ENCODE peak calls at places on chromosomes 11 and 22, in six cellular contexts. H is cardiac muscle cell; I is effector memory CD4-positive, alpha-beta T cell; W is AG09309; K is HFF-Myc; D is upper lobe of right lung. Q is an unnamed sample.

GRCh38 chr11:111851636-111852035 is 19.7 kb downstream of the ALG9 start:
- DNase-seq in D (no peak), K (no peak), H (no peak), I (no peak), W (no peak), Q (no peak)

GRCh38 chr11:112628676-112629075 is 332.5 kb upstream of the NCAM1 start:
- DNase-seq in I (no peak), D (no peak), W (no peak), K (no peak), H (no peak), Q (no peak)

GRCh38 chr11:1222491-1223345 is at the start of gene MUC5B:
- DNase-seq in H (no peak), D (peak), K (no peak), W (no peak), I (no peak), Q (peak)

GRCh38 chr22:46019351-46019750 is 42.4 kb upstream of the WNT7B start:
- DNase-seq in H (no peak), I (no peak), D (no peak), W (no peak), K (no peak), Q (peak)

GRCh38 chr11:69342588-69343330 is 48.8 kb downstream of the MYEOV start:
- DNase-seq in K (no peak), D (peak), H (no peak), I (no peak), W (no peak), Q (no peak)

GRCh38 chr11:36312593-36312990 is 16.5 kb downstream of the PRR5L start:
- DNase-seq in I (no peak), D (no peak), W (peak), K (peak), H (no peak), Q (no peak)

GRCh38 chr11:62337682-62338181 is 484 bp downstream of the ASRGL1 start:
- DNase-seq in H (peak), W (no peak), I (no peak), D (peak), K (no peak), Q (peak)

GRCh38 chr11:29019960-29020683 is 911.9 kb downstream of the METTL15 start:
- DNase-seq in W (no peak), D (no peak), H (peak), K (no peak), I (no peak), Q (no peak)

GRCh38 chr11:71307811-71308645 is 55.7 kb upstream of the SHANK2 start:
- DNase-seq in H (no peak), W (no peak), D (peak), I (no peak), K (no peak), Q (no peak)

GRCh38 chr11:110251837-110252236 is 44.6 kb downstream of the RDX start:
- DNase-seq in I (no peak), K (peak), H (no peak), D (no peak), W (peak), Q (no peak)

GRCh38 chr11:1756791-1757771 is 6.6 kb downstream of the CTSD start:
- DNase-seq in K (no peak), H (no peak), D (peak), W (no peak), I (no peak), Q (peak)

GRCh38 chr22:22752556-22753477 is 108.4 kb downstream of the GGTLC2 start:
- DNase-seq in H (no peak), I (no peak), W (peak), D (no peak), K (no peak), Q (no peak)

GRCh38 chr11:112972399-112973115 is 11.3 kb downstream of the NCAM1 start:
- DNase-seq in I (no peak), H (no peak), W (no peak), K (no peak), D (no peak), Q (no peak)

GRCh38 chr22:26259510-26259909 is 90.2 kb downstream of the SEZ6L start:
- DNase-seq in D (no peak), K (peak), W (no peak), H (peak), I (no peak), Q (no peak)

GRCh38 chr11:109306322-109306721 is 115.7 kb upstream of the C11orf87 start:
- DNase-seq in D (no peak), H (no peak), I (no peak), W (peak), K (no peak), Q (no peak)

GRCh38 chr22:36671398-36671797 is 32.2 kb downstream of the CACNG2 start:
- DNase-seq in H (no peak), I (no peak), W (no peak), K (no peak), D (no peak), Q (no peak)

GRCh38 chr11:95143106-95143681 is 53.5 kb downstream of the ENDOD1 start:
- DNase-seq in D (no peak), I (no peak), H (no peak), W (no peak), K (no peak), Q (no peak)

GRCh38 chr11:121722431-121723256 is 269.9 kb upstream of the SORL1-AS1 start:
- DNase-seq in D (peak), I (no peak), H (peak), K (peak), W (peak), Q (peak)

GRCh38 chr11:73958521-73959141 is 7.8 kb downstream of the DNAJB13 start:
- DNase-seq in H (no peak), K (no peak), D (no peak), I (no peak), W (no peak), Q (no peak)

GRCh38 chr11:123073343-123074057 is 11.6 kb upstream of the HSPA8 start:
- DNase-seq in D (no peak), W (no peak), K (no peak), H (no peak), I (no peak), Q (no peak)

GRCh38 chr11:13116491-13116890 is 107.4 kb downstream of the RASSF10 start:
- DNase-seq in H (no peak), D (no peak), K (no peak), I (no peak), W (no peak), Q (no peak)

GRCh38 chr11:9231848-9232177 is 33.3 kb downstream of the DENND5A start:
- DNase-seq in K (no peak), W (no peak), D (no peak), H (no peak), I (no peak), Q (no peak)

GRCh38 chr11:78540276-78540675 is 34.4 kb downstream of the NARS2 start:
- DNase-seq in W (no peak), K (no peak), D (no peak), I (no peak), H (no peak), Q (no peak)
- H3K4me3 ChIP-seq in W (no peak), K (no peak), D (no peak), I (no peak), H (no peak), Q (no peak)

DNA sequence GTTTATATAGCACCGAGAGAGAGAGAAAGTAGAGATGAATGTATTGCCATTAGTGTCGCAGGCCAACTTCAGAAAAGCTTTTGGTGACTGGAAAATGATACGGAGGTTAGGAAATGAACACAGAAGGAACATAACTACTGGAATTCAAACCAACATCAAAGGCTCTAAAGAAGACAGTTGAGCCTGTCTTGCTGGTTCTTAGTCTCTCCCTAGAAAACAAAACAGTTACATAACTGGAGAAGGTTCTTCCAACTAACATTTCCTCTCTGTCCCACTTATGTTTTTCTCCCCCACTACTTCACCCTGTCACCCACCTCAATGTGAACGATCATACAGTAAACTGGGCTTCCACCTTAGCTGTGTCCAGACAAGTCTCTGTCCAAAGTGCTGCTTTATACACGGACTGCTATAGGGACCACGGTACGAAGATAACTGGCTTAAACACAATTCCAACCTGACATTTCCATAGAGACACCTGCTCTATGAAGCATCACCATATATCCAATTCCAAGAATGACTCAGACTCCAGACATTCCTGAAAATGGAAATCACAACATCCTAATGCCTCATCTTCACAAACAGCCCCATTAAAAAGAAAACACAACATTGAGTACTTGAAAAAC is 85.2 kb upstream of the ARHGAP32 start:
- DNase-seq in W (no peak), K (no peak), I (no peak), H (peak), D (no peak), Q (no peak)
- H3K4me3 ChIP-seq in W (no peak), K (no peak), I (no peak), H (no peak), D (no peak), Q (peak)

DNA sequence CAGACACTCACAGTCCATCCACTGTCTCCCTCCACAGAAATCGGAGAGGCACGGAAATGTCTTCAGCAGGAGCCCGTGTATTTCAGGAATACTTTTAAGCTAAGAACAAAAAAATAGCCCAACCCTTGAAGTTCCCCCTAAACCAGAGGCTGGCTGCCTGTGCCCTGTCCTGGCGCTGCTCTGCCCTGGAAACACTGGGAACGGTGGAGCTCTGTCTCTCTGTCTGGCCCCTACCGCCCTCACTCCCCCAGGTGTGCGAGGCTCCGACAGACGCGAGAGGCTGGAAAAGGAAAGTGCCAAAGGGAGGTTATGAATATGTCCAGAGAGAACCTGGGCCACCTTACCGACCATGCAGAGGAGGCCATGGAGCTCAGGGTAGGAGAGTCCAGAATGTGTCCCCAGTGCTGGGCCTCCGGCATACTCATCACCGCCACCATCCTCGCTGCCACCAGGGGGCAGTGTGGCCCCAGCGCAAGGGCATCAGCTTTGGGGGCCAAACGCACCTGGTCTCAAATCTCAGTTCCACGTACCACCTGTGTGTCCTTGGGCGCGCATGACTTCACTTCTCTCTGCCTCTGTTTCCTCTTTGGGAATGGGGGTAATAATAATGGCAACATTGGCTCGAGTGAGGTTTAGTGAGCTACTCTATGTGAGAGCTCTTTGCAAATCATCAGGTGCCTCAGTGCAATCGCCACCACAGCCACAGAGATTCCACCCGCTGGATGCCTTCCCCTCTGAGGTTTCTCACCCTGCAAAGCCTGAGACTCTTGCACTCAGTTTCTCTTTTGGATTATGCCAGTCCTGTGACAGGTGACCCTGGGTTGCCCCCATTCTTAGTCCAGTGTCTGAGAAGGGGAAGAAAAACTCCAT is 10.4 kb upstream of the SLCO2B1 start:
- DNase-seq in I (peak), W (no peak), H (peak), K (no peak), D (peak), Q (peak)
- H3K4me3 ChIP-seq in I (no peak), W (no peak), H (no peak), K (no peak), D (no peak), Q (no peak)

DNA sequence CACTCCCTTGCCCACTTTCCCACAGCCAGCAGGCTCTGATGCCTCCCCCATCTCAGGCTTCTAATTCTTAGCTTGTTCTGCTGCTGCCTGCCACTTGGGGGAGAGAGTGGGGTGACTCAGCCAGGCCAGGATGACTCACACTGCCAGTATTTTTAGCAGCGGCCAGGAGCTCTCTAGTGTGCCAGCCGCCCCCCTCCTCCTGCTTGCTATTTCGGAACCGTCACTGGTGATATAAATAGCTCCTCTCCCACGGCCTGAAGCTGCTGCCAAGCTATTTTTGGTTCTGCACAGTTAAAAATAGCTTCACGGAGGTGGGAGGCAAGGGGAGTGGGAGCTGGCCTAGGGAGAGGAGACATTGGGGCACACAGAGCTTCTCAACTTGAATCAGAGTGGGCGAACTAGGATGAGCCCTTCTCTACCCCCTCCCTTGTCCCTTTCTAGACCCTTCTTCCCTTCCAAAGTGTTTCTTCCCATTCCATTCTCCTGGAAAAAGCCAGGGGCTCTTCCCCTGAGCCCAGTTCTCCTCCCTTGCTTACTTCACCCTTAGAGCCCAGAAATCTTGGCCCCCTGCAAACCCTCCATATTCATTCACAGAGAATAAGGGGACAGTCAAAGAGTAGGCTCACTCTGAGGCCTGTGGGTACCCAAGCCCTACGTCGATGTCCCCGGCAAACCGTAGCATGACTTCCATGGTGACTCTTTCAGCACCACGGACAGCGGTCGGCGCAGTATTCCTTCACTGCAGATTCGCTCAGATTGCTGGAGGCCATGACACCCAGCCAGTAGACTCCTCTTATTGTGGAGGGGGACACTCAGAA is 2.5 kb upstream of the NPAS4 start:
- DNase-seq in D (no peak), W (peak), K (peak), I (peak), H (peak), Q (peak)
- H3K4me3 ChIP-seq in D (no peak), W (no peak), K (no peak), I (no peak), H (no peak), Q (no peak)

Q was measured in lower lobe of right lung.